ENCODE peak calls at places on chromosomes 11 and 22, in five cellular contexts. D is tibial artery, N is thoracic aorta, Z is aorta, G is tibial nerve. H is an unnamed sample.

GRCh38 chr11:6402561-6402981 is 12.3 kb downstream of the SMPD1 start:
- DNase-seq in D (no peak), N (no peak), Z (no peak), G (no peak), H (peak; percentile 88)

GRCh38 chr11:45890886-45891550 is 5.6 kb downstream of the MAPK8IP1 start:
- DNase-seq in D (no peak), N (no peak), Z (no peak), G (no peak), H (no peak)

GRCh38 chr11:108364159-108364558 is 103.2 kb downstream of the C11orf65 start:
- DNase-seq in D (no peak), N (no peak), Z (no peak), G (no peak), H (no peak)

GRCh38 chr22:46047841-46048595 is 71.1 kb upstream of the WNT7B start:
- DNase-seq in D (peak; percentile 72), N (no peak), Z (peak; percentile 78), G (no peak), H (no peak)

GRCh38 chr11:71310184-71310583 is 57.8 kb upstream of the SHANK2 start:
- DNase-seq in D (no peak), N (no peak), Z (peak; percentile 24), G (no peak), H (no peak)

GRCh38 chr11:109426442-109426841 is 4.5 kb downstream of the C11orf87 start:
- DNase-seq in D (no peak), N (no peak), Z (no peak), G (no peak), H (no peak)

GRCh38 chr22:39574779-39575551 is 4.4 kb downstream of the CACNA1I start:
- DNase-seq in D (no peak), N (no peak), Z (no peak), G (no peak), H (no peak)

GRCh38 chr11:70067591-70068341 is 10.4 kb upstream of the ANO1 start:
- DNase-seq in D (no peak), N (no peak), Z (peak; percentile 57), G (no peak), H (no peak)

GRCh38 chr22:19085233-19086043 is 36.8 kb downstream of the DGCR2 start:
- DNase-seq in D (no peak), N (no peak), Z (no peak), G (no peak), H (no peak)

GRCh38 chr11:20022363-20023081 is 137.8 kb downstream of the DBX1 start:
- DNase-seq in D (no peak), N (no peak), Z (no peak), G (no peak), H (no peak)

GRCh38 chr11:61917357-61918109 is at the start of gene RAB3IL1:
- DNase-seq in D (peak; percentile 74), N (no peak), Z (peak; percentile 90), G (peak; percentile 66), H (no peak)

GRCh38 chr11:125433454-125434121 is 62.5 kb downstream of the FEZ1 start:
- DNase-seq in D (no peak), N (no peak), Z (no peak), G (peak; percentile 35), H (no peak)

GRCh38 chr11:120125005-120125404 is 12.9 kb downstream of the TRIM29 start:
- DNase-seq in D (peak; percentile 67), N (no peak), Z (no peak), G (no peak), H (no peak)

GRCh38 chr22:44181033-44181911 is 547 bp downstream of the PARVG start:
- DNase-seq in D (no peak), N (no peak), Z (peak; percentile 76), G (no peak), H (peak; percentile 75)

GRCh38 chr11:111986589-111986988 is 38.6 kb upstream of the DLAT start:
- DNase-seq in D (no peak), N (no peak), Z (no peak), G (no peak), H (no peak)

GRCh38 chr11:9838961-9839360 is 175.1 kb downstream of the SWAP70 start:
- DNase-seq in D (no peak), N (no peak), Z (no peak), G (no peak), H (no peak)

GRCh38 chr22:22148905-22149304 is 95.7 kb upstream of the VPREB1 start:
- DNase-seq in D (no peak), N (no peak), Z (no peak), G (no peak), H (no peak)

GRCh38 chr11:65944191-65944590 is 1.1 kb upstream of the TSGA10IP start:
- DNase-seq in D (no peak), N (no peak), Z (no peak), G (no peak), H (no peak)

GRCh38 chr11:7046474-7046873 is 26.2 kb downstream of the NLRP14 start:
- DNase-seq in D (no peak), N (no peak), Z (no peak), G (no peak), H (no peak)

GRCh38 chr11:85718991-85719807 is 33.2 kb upstream of the CCDC89 start:
- DNase-seq in D (peak; percentile 26), N (no peak), Z (peak; percentile 81), G (peak; percentile 44), H (no peak)

GRCh38 chr11:57321388-57321995 is 3.3 kb downstream of the TNKS1BP1 start:
- DNase-seq in D (no peak), N (no peak), Z (no peak), G (no peak), H (no peak)

GRCh38 chr11:16356057-16356750 is at the start of gene SOX6:
- DNase-seq in D (no peak), N (no peak), Z (no peak), G (peak; percentile 8), H (no peak)

GRCh38 chr11:120126543-120126942 is 11.4 kb downstream of the TRIM29 start:
- DNase-seq in D (no peak), N (no peak), Z (no peak), G (no peak), H (no peak)

GRCh38 chr11:2621919-2622318 is 77.9 kb downstream of the KCNQ1OT1 start:
- DNase-seq in D (no peak), N (no peak), Z (no peak), G (no peak), H (no peak)

GRCh38 chr11:85672111-85672875 is 7.4 kb upstream of the CREBZF start:
- DNase-seq in D (no peak), N (no peak), Z (peak; percentile 61), G (no peak), H (no peak)

GRCh38 chr11:93193721-93194120 is 4.1 kb downstream of the SLC36A4 start:
- DNase-seq in D (no peak), N (no peak), Z (no peak), G (no peak), H (no peak)

GRCh38 chr11:90476442-90477007 is 253.7 kb upstream of the CHORDC1 start:
- DNase-seq in D (no peak), N (no peak), Z (no peak), G (peak; percentile 5), H (no peak)

GRCh38 chr11:1326435-1327063 is 17.1 kb upstream of the TOLLIP start:
- DNase-seq in D (no peak), N (no peak), Z (no peak), G (no peak), H (no peak)

GRCh38 chr11:119990306-119991021 is 147.4 kb downstream of the TRIM29 start:
- DNase-seq in D (no peak), N (no peak), Z (no peak), G (no peak), H (no peak)

GRCh38 chr22:48513929-48514328 is 1313.7 kb downstream of the BRD1 start:
- DNase-seq in D (no peak), N (no peak), Z (no peak), G (no peak), H (no peak)
- H3K9me3 ChIP-seq in D (no peaks in the 10 kb centered on the region), N (no peaks in the 10 kb centered on the region), Z (no peaks in the 10 kb centered on the region), G (no peaks in the 10 kb centered on the region), H (no peaks in the 10 kb centered on the region)

GRCh38 chr22:20319041-20319744 is 667 bp downstream of the DGCR6L start:
- DNase-seq in D (no peak), N (no peak), Z (peak; percentile 68), G (no peak), H (no peak)
- H3K27ac ChIP-seq in D (peak overlapping the region; percentile 85), N (peak overlapping the region; percentile 65), Z (no peak overlapping the region), G (peak overlapping the region; percentile 80), H (peak overlapping the region; percentile 67)

GRCh38 chr22:32591620-32592019 is 117.0 kb downstream of the FBXO7 start:
- DNase-seq in D (no peak), N (no peak), Z (no peak), G (no peak), H (no peak)

GRCh38 chr22:32590556-32590955 is 115.9 kb downstream of the FBXO7 start:
- DNase-seq in D (no peak), N (no peak), Z (no peak), G (no peak), H (no peak)

GRCh38 chr22:32587449-32587848 is 112.8 kb downstream of the FBXO7 start:
- DNase-seq in D (peak; percentile 57), N (no peak), Z (no peak), G (peak; percentile 69), H (no peak)

GRCh38 chr22:32588063-32588462 is 113.5 kb downstream of the FBXO7 start:
- DNase-seq in D (no peak), N (no peak), Z (no peak), G (no peak), H (no peak)

DNA sequence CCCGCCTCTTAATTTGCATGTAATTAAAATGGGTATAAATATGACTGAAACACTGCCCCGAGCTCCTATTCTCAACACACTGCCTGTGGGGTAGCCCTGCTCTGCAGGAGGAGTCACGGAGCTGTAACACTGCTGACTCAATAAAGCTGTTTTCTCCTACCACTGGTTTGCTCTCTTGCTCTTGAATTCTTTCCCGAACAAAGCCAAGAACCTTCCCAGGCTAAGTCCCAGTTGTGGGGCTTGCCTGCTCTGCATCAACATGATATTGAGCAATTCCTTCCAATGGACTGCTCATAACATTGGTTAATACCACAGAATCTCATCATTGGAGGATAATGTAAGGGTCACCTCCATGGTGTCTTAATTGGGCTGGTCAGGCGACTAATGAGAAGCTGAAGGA is 114.4 kb downstream of the FBXO7 start:
- DNase-seq in D (peak; percentile 38), N (no peak), Z (no peak), G (peak; percentile 53), H (no peak)
- H3K9me3 ChIP-seq in D (no peaks in the 10 kb centered on the region), N (peaks cover 10% of the 10 kb centered on the region), Z (no peaks in the 10 kb centered on the region), G (no peaks in the 10 kb centered on the region), H (no peaks in the 10 kb centered on the region)

GRCh38 chr22:28891156-28891733 is 7.9 kb downstream of the ZNRF3 start:
- DNase-seq in D (no peak), N (no peak), Z (no peak), G (no peak), H (no peak)

GRCh38 chr22:28894320-28894719 is 10.9 kb downstream of the ZNRF3 start:
- DNase-seq in D (no peak), N (no peak), Z (peak; percentile 67), G (no peak), H (no peak)

GRCh38 chr22:28892175-28892731 is 8.9 kb downstream of the ZNRF3 start:
- DNase-seq in D (no peak), N (no peak), Z (no peak), G (no peak), H (no peak)

GRCh38 chr22:28894793-28895192 is 11.4 kb downstream of the ZNRF3 start:
- DNase-seq in D (no peak), N (no peak), Z (no peak), G (no peak), H (no peak)

DNA sequence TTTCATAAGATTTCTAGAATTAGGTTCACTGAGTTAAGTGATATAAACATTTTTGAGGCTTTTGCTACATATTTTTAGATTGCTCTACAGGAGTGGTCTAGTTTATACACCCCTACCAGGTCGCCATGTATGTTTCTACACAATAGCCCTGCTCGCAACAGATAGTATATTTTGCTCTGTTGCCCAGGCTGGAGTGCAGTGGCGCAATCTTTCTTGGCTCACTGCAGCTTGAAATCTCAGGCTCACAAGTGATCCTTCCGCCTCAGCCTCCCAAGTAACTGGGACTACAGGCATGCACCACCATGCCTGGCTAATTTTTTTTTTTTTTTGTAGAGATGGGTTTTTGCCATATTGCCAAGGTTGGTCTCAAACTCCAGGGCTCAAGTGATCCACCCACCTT is 10.4 kb downstream of the ZNRF3 start:
- DNase-seq in D (no peak), N (no peak), Z (peak; percentile 26), G (no peak), H (no peak)
- H3K27ac ChIP-seq in D (no peak overlapping the region), N (no peak overlapping the region), Z (no peak overlapping the region), G (no peak overlapping the region), H (no peak overlapping the region)